ENCODE peak calls at places on chromosomes 2 and 18, in seven cellular contexts. K, Z, U, E, H, L and C are unnamed samples.
A peak's percentile ranks its signal among the peaks of the same experiment; 100 is the strongest.

GRCh38 chr2:3944071-3944470 is 240.7 kb downstream of the DCDC2C start:
- DNase-seq in K (no peak), Z (no peak), U (no peak), E (no peak), H (no peak), L (no peak), C (no peak)

GRCh38 chr18:78971511-78972245 is 7.9 kb upstream of the SALL3 start:
- DNase-seq in K (no peak), Z (no peak), U (no peak), E (no peak), H (no peak), L (no peak), C (no peak)

GRCh38 chr2:99662761-99663341 is 173.0 kb upstream of the REV1 start:
- DNase-seq in K (no peak), Z (no peak), U (no peak), E (peak; percentile 98), H (peak; percentile 38), L (no peak), C (no peak)

GRCh38 chr2:218981390-218982311 is 3.3 kb downstream of the FEV start:
- DNase-seq in K (no peak), Z (no peak), U (no peak), E (no peak), H (no peak), L (no peak), C (peak; percentile 76)

GRCh38 chr2:113172721-113173562 is 829 bp upstream of the PSD4 start:
- DNase-seq in K (no peak), Z (no peak), U (no peak), E (no peak), H (no peak), L (no peak), C (peak; percentile 79)

GRCh38 chr2:64767670-64768425 is 114.1 kb upstream of the SERTAD2 start:
- DNase-seq in K (peak; percentile 84), Z (peak; percentile 90), U (peak; percentile 91), E (peak; percentile 88), H (peak; percentile 90), L (peak; percentile 91), C (peak; percentile 96)

GRCh38 chr18:7561907-7562460 is 5.1 kb upstream of the PTPRM start:
- DNase-seq in K (no peak), Z (no peak), U (no peak), E (no peak), H (no peak), L (no peak), C (no peak)

GRCh38 chr2:180799141-180799540 is 181.3 kb upstream of the UBE2E3 start:
- DNase-seq in K (no peak), Z (no peak), U (no peak), E (no peak), H (no peak), L (no peak), C (no peak)

GRCh38 chr2:156430978-156431358 is 5.2 kb upstream of the GPD2 start:
- DNase-seq in K (peak; percentile 82), Z (no peak), U (no peak), E (peak; percentile 68), H (no peak), L (peak; percentile 68), C (no peak)

GRCh38 chr2:40332096-40332826 is 119.6 kb downstream of the SLC8A1 start:
- DNase-seq in K (peak; percentile 78), Z (no peak), U (no peak), E (peak; percentile 85), H (peak; percentile 29), L (no peak), C (no peak)

GRCh38 chr2:150134223-150134858 is 353.1 kb downstream of the RND3 start:
- DNase-seq in K (no peak), Z (no peak), U (no peak), E (peak; percentile 65), H (no peak), L (no peak), C (no peak)

GRCh38 chr2:70087703-70088507 is 628 bp downstream of the PCBP1 start:
- DNase-seq in K (peak; percentile 70), Z (peak; percentile 79), U (peak; percentile 59), E (peak; percentile 56), H (no peak), L (peak; percentile 80), C (peak; percentile 93)

GRCh38 chr18:44909191-44909719 is 228.6 kb downstream of the SETBP1 start:
- DNase-seq in K (no peak), Z (no peak), U (no peak), E (no peak), H (no peak), L (no peak), C (no peak)

GRCh38 chr2:95361216-95361980 is 41.1 kb upstream of the FAHD2A start:
- DNase-seq in K (no peak), Z (no peak), U (no peak), E (no peak), H (peak; percentile 12), L (no peak), C (peak; percentile 30)

GRCh38 chr18:62044490-62045000 is 142.3 kb downstream of the PIGN start:
- DNase-seq in K (no peak), Z (no peak), U (no peak), E (peak; percentile 25), H (no peak), L (no peak), C (no peak)

GRCh38 chr18:65943268-65943667 is 192.5 kb downstream of the CDH7 start:
- DNase-seq in K (no peak), Z (no peak), U (no peak), E (no peak), H (no peak), L (no peak), C (no peak)

DNA sequence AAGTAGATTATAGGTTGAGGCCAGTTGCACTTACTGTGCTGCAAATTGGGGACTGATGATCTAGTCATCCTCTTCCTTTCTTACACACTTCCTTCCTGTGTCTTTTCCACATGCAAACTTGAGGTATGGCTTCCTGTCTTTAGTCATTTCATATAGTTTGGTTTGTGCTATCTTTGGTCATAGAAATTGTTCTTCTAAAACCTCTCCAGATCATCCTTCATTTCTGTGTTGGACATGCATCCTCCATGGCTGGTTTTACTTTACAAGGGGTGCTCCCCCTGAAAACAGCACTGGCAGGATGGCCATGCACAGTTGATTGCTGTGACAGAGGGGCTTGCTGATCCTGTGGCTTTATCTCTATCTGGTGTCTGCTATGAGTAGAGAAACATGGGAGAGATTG is 36.5 kb downstream of the MGAT5 start:
- DNase-seq in K (no peak), Z (no peak), U (no peak), E (no peak), H (no peak), L (no peak), C (no peak)
- H3K4me1 ChIP-seq in K (no peaks in the 10 kb centered on the region), Z (peaks cover 4% of the 10 kb centered on the region), U (no peaks in the 10 kb centered on the region), E (no peaks in the 10 kb centered on the region), H (no peaks in the 10 kb centered on the region), L (no peaks in the 10 kb centered on the region), C (peaks cover 82% of the 10 kb centered on the region)

GRCh38 chr2:233935426-233935825 is 18.3 kb downstream of the TRPM8 start:
- DNase-seq in K (no peak), Z (no peak), U (no peak), E (no peak), H (no peak), L (no peak), C (no peak)
- TF ChIP-seq CTCF in K (no peak), Z (no peak), U (no peak), E (no peak), H (no peak), L (no peak), C (no peak)

DNA sequence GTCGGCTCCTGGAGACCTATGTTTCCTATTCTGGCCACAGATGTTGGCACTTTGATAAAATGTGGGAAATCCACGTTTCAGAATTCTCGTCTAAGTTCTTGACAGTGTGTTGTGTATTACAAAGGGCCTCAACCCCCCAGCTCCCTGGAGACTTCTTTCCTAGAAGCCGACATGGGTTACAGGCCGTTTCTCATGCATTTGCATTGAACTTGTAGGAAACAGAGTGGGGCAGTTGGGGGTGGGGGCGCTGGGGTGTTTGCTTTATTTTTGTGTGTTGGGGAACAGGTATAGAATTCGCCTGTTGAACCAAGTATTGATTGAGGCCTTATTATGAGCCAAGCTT is 104.0 kb downstream of the CABLES1 start:
- DNase-seq in K (no peak), Z (no peak), U (no peak), E (no peak), H (no peak), L (no peak), C (no peak)
- H3K4me1 ChIP-seq in K (no peaks in the 10 kb centered on the region), Z (no peaks in the 10 kb centered on the region), U (peaks cover 38% of the 10 kb centered on the region), E (peaks cover 5% of the 10 kb centered on the region), H (peaks cover 27% of the 10 kb centered on the region), L (peaks cover 5% of the 10 kb centered on the region), C (peaks cover 17% of the 10 kb centered on the region)

GRCh38 chr2:15554525-15555218 is 6.5 kb downstream of the NBAS start:
- DNase-seq in K (no peak), Z (no peak), U (no peak), E (peak; percentile 83), H (no peak), L (peak; percentile 62), C (no peak)

GRCh38 chr2:15556311-15556930 is 4.7 kb downstream of the NBAS start:
- DNase-seq in K (no peak), Z (no peak), U (no peak), E (no peak), H (no peak), L (peak; percentile 81), C (no peak)

GRCh38 chr2:15555839-15556238 is 5.3 kb downstream of the NBAS start:
- DNase-seq in K (no peak), Z (no peak), U (no peak), E (no peak), H (no peak), L (peak; percentile 74), C (no peak)

GRCh38 chr2:15553951-15554350 is 7.2 kb downstream of the NBAS start:
- DNase-seq in K (no peak), Z (no peak), U (no peak), E (no peak), H (no peak), L (no peak), C (no peak)

DNA sequence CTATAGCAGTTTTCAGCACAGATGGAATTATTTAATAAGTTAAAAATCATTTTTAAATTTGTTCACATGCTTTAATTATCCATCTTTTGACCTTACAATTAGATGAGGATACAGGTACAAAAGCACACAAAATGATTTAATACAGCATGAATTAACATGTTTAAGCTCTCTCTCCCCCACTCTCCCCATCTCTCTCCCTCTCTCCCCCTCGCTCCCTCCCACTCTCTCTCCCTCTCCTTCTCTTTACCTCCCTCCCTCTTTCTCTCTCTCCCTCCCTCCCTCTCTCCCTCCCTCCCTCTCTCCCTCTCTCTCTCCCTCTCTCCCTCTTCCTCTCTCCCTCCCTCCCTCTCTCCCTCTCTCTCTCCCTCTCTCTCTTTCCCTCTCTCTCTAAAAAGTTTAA is 7.6 kb downstream of the NBAS start:
- DNase-seq in K (no peak), Z (no peak), U (no peak), E (peak; percentile 2), H (no peak), L (peak; percentile 50), C (no peak)
- TF ChIP-seq CTCF in K (no peak), Z (no peak), U (no peak), E (no peak), H (no peak), L (no peak), C (no peak)